ENCODE peak calls at places on chromosomes 3 and 15, in four cellular contexts. P, I, K and V are unnamed samples.

GRCh38 chr3:46417120-46417510 is 10.1 kb downstream of the CCRL2 start:
- DNase-seq in P (no peak), I (no peak), K (no peak), V (no peak)

GRCh38 chr3:70737656-70738309 is 425.3 kb upstream of the MDFIC2 start:
- DNase-seq in P (no peak), I (peak; percentile 25), K (no peak), V (no peak)

GRCh38 chr3:153246805-153247204 is 84.8 kb downstream of the RAP2B start:
- DNase-seq in P (no peak), I (no peak), K (no peak), V (no peak)

GRCh38 chr3:190596341-190597285 is 82.7 kb downstream of the IL1RAP start:
- DNase-seq in P (no peak), I (no peak), K (no peak), V (no peak)

GRCh38 chr15:96409231-96410138 is 79.0 kb downstream of the NR2F2 start:
- DNase-seq in P (no peak), I (peak; percentile 4), K (peak; percentile 38), V (peak; percentile 29)

GRCh38 chr3:134375542-134376384 is 1.5 kb upstream of the AMOTL2 start:
- DNase-seq in P (no peak), I (no peak), K (no peak), V (no peak)

GRCh38 chr3:195160257-195160898 is 110.6 kb downstream of the XXYLT1 start:
- DNase-seq in P (no peak), I (peak; percentile 95), K (no peak), V (no peak)

GRCh38 chr3:189355115-189355480 is 183.3 kb downstream of the TPRG1 start:
- DNase-seq in P (no peak), I (no peak), K (no peak), V (no peak)

GRCh38 chr3:62370112-62371031 is 3.0 kb downstream of the FEZF2 start:
- DNase-seq in P (no peak), I (no peak), K (no peak), V (no peak)

GRCh38 chr3:129934234-129935123 is 40.0 kb upstream of the TRH start:
- DNase-seq in P (no peak), I (peak; percentile 23), K (peak; percentile 59), V (peak; percentile 70)

GRCh38 chr3:182925330-182925943 is 54.9 kb downstream of the DCUN1D1 start:
- DNase-seq in P (peak; percentile 92), I (no peak), K (no peak), V (no peak)

GRCh38 chr15:89150762-89151305 is 62.6 kb downstream of the ABHD2 start:
- DNase-seq in P (no peak), I (peak; percentile 50), K (no peak), V (no peak)
- TF ChIP-seq TARDBP in P (no peak), I (no peak), K (no peak), V (no peak)

GRCh38 chr3:10779293-10779805 is 36.7 kb upstream of the SLC6A11 start:
- DNase-seq in P (no peak), I (no peak), K (no peak), V (no peak)
- TF ChIP-seq BHLHE40 in P (no peak), I (no peak), K (no peak), V (no peak)

DNA sequence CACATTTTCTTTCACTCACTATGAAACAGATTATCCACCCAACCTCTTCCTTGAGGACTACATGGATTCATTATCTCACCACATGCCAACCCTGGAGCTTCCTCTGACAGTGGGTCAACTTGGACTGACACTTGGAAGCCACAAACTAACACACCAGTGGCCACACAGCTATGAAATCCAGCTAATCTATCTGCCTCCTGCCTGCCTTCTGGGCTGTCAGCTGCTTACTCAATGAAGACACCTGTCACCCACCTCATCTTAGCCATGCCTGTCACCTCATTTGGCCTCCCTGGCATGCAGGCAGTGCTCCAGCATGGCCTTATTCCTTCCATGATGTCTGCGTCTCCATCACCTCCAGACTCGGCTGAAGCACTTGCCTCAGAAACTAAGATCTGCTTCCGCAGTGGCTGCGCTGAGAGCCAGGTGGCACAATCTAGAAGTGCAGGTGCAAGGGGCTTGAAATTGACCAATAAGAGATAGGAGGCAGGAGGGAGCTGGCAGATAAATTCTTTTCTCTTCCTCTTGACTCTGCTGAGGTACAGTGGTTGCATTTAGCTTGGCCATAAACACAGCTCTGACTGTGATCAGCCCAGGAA is 105.2 kb upstream of the RNF7 start:
- DNase-seq in P (no peak), I (no peak), K (no peak), V (no peak)
- TF ChIP-seq TARDBP in P (no peak), I (no peak), K (no peak), V (no peak)

GRCh38 chr3:47444103-47444502 is 31.6 kb downstream of the SCAP start:
- DNase-seq in P (no peak), I (no peak), K (no peak), V (no peak)

GRCh38 chr3:47440131-47440530 is 35.6 kb downstream of the SCAP start:
- DNase-seq in P (no peak), I (peak; percentile 79), K (no peak), V (no peak)

GRCh38 chr3:47441796-47442551 is 33.8 kb downstream of the SCAP start:
- DNase-seq in P (no peak), I (peak; percentile 63), K (no peak), V (no peak)

GRCh38 chr3:47443611-47443995 is 32.1 kb downstream of the SCAP start:
- DNase-seq in P (no peak), I (peak; percentile 87), K (no peak), V (no peak)
- TF ChIP-seq BHLHE40 in P (no peak), I (peak; percentile 83), K (no peak), V (no peak)

GRCh38 chr15:72538931-72539330 is 64.8 kb downstream of the ARIH1 start:
- DNase-seq in P (no peak), I (no peak), K (no peak), V (no peak)

GRCh38 chr15:72536506-72536905 is 62.4 kb downstream of the ARIH1 start:
- DNase-seq in P (no peak), I (no peak), K (no peak), V (no peak)

GRCh38 chr15:72534522-72534921 is 60.4 kb downstream of the ARIH1 start:
- DNase-seq in P (no peak), I (no peak), K (no peak), V (no peak)

GRCh38 chr15:72535911-72536310 is 61.8 kb downstream of the ARIH1 start:
- DNase-seq in P (no peak), I (no peak), K (no peak), V (no peak)

DNA sequence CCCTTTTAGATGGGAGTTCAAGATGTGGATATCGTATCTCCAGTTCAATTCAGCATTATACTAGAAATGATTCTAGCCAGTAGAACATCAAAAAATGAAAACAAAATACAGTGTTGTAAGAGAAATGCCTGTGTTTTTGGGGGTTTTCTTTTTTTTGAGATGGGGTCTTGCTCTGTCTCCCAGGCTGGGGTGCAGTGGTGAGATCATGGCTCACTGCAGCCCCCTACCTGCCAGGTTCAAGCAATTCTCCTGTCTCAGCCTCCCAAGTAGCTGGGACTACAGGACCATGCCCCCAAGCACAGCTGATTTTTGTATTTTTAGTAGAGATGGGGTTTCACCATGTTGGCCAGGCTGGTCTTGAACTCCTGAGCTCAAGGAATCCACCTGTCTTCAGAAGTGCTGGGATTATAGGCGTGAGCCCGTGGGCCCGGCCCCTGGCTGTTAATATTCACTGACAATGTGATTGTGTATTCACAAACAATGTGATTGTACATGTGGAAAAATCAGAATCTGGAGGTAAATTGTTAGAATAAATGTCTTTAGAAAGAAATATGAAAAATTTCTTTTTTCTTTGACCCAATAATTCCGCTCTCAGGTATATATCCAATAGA is 59.0 kb downstream of the ARIH1 start:
- DNase-seq in P (no peak), I (peak; percentile 12), K (no peak), V (no peak)
- TF ChIP-seq TARDBP in P (no peak), I (no peak), K (no peak), V (no peak)

DNA sequence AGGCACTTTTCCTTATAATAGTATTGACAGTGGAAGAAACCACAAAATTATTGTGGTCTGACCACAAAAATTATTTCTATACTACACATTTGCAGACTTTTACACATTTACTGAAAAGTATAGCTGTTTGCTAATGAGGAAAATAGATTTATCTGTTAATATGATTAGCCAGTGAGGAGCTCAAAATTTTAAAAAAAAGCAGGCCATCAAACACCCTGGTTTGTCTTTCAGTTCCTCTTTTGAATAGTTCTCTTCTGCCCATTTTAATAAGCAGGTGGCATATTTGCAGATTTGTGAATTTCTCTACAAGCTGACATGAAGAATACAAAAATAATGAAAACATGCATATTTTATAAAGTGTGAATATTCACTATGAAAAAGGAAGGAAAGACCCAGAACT is 5.6 kb downstream of the OSBPL11 start:
- DNase-seq in P (no peak), I (no peak), K (no peak), V (no peak)
- TF ChIP-seq BHLHE40 in P (no peak), I (no peak), K (no peak), V (no peak)

GRCh38 chr3:22360977-22361376 is 610.0 kb upstream of the ZNF385D start:
- DNase-seq in P (no peak), I (no peak), K (no peak), V (no peak)

GRCh38 chr3:22360197-22360596 is 609.2 kb upstream of the ZNF385D start:
- DNase-seq in P (no peak), I (no peak), K (no peak), V (no peak)

GRCh38 chr3:22366781-22367180 is 615.8 kb upstream of the ZNF385D start:
- DNase-seq in P (no peak), I (no peak), K (no peak), V (no peak)

GRCh38 chr3:22358334-22358733 is 607.3 kb upstream of the ZNF385D start:
- DNase-seq in P (no peak), I (no peak), K (no peak), V (no peak)

GRCh38 chr3:22361465-22361864 is 610.5 kb upstream of the ZNF385D start:
- DNase-seq in P (no peak), I (no peak), K (no peak), V (no peak)
- TF ChIP-seq TARDBP in P (no peak), I (no peak), K (no peak), V (no peak)

GRCh38 chr3:9951962-9952805 is at the start of gene PRRT3:
- DNase-seq in P (no peak), I (no peak), K (peak; percentile 81), V (peak; percentile 67)
- TF ChIP-seq BHLHE40 in P (no peak), I (no peak), K (no peak), V (no peak)

DNA sequence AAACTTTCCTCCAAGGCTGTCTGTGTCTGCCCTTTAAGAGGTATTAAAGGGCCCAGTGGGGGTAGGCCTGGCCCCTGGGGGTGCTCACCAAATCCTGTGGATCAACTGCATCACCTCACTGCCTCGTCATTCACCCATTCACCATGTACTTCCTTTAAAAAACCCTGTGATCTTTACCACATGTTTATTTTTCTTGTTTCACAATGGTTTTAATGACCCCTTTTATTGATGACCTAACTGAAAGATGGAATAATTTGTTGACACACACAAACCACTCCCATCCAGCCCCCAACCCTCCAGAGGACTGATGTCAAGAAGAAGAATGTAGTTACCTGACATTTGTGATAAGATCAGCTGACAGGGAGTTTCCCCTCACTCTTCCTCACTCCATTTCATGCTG is 40.8 kb downstream of the KCNAB1 start:
- DNase-seq in P (no peak), I (no peak), K (no peak), V (peak; percentile 55)
- TF ChIP-seq TARDBP in P (no peak), I (no peak), K (no peak), V (no peak)

DNA sequence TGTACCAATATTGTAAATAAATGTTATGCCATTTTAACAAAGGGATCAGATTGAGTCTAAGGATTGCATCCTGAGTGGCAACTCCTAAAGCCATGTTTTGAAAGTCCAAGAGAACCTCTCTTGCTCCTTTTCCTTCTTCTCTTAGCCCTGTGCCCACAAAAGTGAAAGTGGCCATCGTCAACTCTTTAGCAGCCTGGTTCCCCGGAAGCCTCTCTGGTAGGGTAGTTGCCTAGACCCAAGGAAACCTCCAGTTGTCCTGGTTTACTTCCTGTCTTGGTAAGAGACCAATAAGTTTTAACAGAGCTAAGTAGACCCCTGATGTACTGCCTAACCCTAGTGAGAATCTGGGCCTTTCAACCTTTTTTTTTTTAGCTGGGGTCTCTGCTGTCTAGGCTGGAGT is 10.2 kb upstream of the ITPKA start:
- DNase-seq in P (no peak), I (no peak), K (no peak), V (no peak)
- TF ChIP-seq BHLHE40 in P (no peak), I (no peak), K (no peak), V (no peak)